ENCODE peak calls at places on chromosomes 3 and 15, in ten cellular contexts. A is heart right ventricle, U is hypothalamus, X is hippocampal formation, M is hepatocyte, D is cardiac fibroblast, H is sigmoid colon, L is GM12865, F is GM23248, T is occipital lobe. J is an unnamed sample.

GRCh38 chr3:192281207-192281880 is 446.0 kb downstream of the FGF12 start:
- DNase-seq in A (no peak), U (no peak), X (no peak), T (no peak), H (no peak), L (no peak), D (no peak), M (no peak), F (no peak), J (no peak)

GRCh38 chr3:149203758-149204157 is 17.9 kb downstream of the CP start:
- DNase-seq in F (no peak), H (no peak), X (no peak), D (no peak), M (no peak), L (peak; percentile 70), A (no peak), T (no peak), U (no peak), J (no peak)

GRCh38 chr15:70713547-70714414 is 49.6 kb downstream of the UACA start:
- DNase-seq in L (no peak), H (no peak), A (no peak), X (no peak), T (no peak), U (no peak), F (peak; percentile 70), M (no peak), D (peak; percentile 51), J (no peak)

GRCh38 chr15:90529369-90530249 is at the start of gene CRTC3:
- DNase-seq in X (peak; percentile 76), M (peak; percentile 80), A (peak; percentile 60), U (peak; percentile 64), H (peak; percentile 72), D (peak; percentile 51), T (no peak), L (peak; percentile 71), F (peak; percentile 83), J (peak; percentile 47)

GRCh38 chr3:71629289-71630252 is 46.0 kb upstream of the FOXP1 start:
- DNase-seq in U (no peak), A (no peak), L (no peak), F (peak; percentile 83), D (peak; percentile 17), T (no peak), H (peak; percentile 64), M (no peak), X (peak; percentile 6), J (no peak)

GRCh38 chr3:188685789-188686188 is 486.0 kb upstream of the TPRG1 start:
- DNase-seq in X (no peak), M (no peak), D (no peak), H (no peak), F (no peak), T (no peak), L (no peak), U (no peak), A (no peak), J (no peak)

GRCh38 chr3:41893977-41894376 is 67.9 kb downstream of the ULK4 start:
- DNase-seq in D (peak; percentile 79), F (peak; percentile 72), X (no peak), H (no peak), A (no peak), M (peak; percentile 63), T (no peak), L (peak; percentile 50), U (no peak), J (no peak)

GRCh38 chr15:92580021-92580420 is 75.6 kb downstream of the FAM174B start:
- DNase-seq in H (peak; percentile 54), M (no peak), L (no peak), F (no peak), U (no peak), X (no peak), A (no peak), D (no peak), T (no peak), J (no peak)

GRCh38 chr15:46213551-46213950 is 578.7 kb downstream of the SQOR start:
- DNase-seq in H (no peak), X (no peak), M (no peak), U (no peak), F (no peak), T (no peak), A (no peak), L (no peak), D (no peak), J (no peak)

GRCh38 chr15:65818927-65819562 is 27.0 kb upstream of the DENND4A start:
- DNase-seq in X (no peak), A (no peak), U (no peak), T (no peak), H (no peak), M (no peak), F (no peak), L (peak; percentile 89), D (peak; percentile 61), J (no peak)

J was measured in pancreas.